ENCODE peak calls at places on chromosomes 13 and 19, in seven cellular contexts. S is heart left ventricle; F is stomach; H is GM20000; K is A549; V is WTC11; Z is CD8-positive, alpha-beta T cell. M is an unnamed sample.

GRCh38 chr13:59906413-59907027 is 257.2 kb downstream of the DIAPH3 start:
- DNase-seq in S (no peak), F (no peak), H (peak), K (peak), V (no peak), Z (no peak), M (no peak)

GRCh38 chr19:2650515-2650914 is 52.0 kb downstream of the GNG7 start:
- DNase-seq in S (no peak), F (no peak), H (no peak), K (no peak), V (no peak), Z (no peak), M (no peak)

GRCh38 chr19:50861025-50861424 is 6.3 kb downstream of the KLK3 start:
- DNase-seq in S (no peak), F (no peak), H (no peak), K (no peak), V (no peak), Z (no peak), M (no peak)

GRCh38 chr13:103299079-103299478 is 232.9 kb upstream of the SLC10A2 start:
- DNase-seq in S (no peak), F (no peak), H (no peak), K (no peak), V (peak), Z (no peak), M (no peak)

GRCh38 chr13:26449063-26449848 is 108.2 kb upstream of the WASF3 start:
- DNase-seq in S (no peak), F (no peak), H (no peak), K (no peak), V (no peak), Z (no peak), M (no peak)

GRCh38 chr19:36604656-36605100 is 435 bp upstream of the ZNF382 start:
- DNase-seq in S (peak), F (peak), H (peak), K (no peak), V (peak), Z (peak), M (peak)

GRCh38 chr19:5805465-5806132 is 732 bp downstream of the NRTN start:
- DNase-seq in S (peak), F (peak), H (peak), K (peak), V (peak), Z (peak), M (peak)

GRCh38 chr13:46759861-46760260 is 37.1 kb downstream of the ESD start:
- DNase-seq in S (no peak), F (no peak), H (no peak), K (peak), V (no peak), Z (no peak), M (no peak)

GRCh38 chr13:40653558-40654318 is 12.7 kb downstream of the FOXO1 start:
- DNase-seq in S (no peak), F (no peak), H (no peak), K (no peak), V (no peak), Z (no peak), M (no peak)

GRCh38 chr19:7883796-7884570 is 4.3 kb upstream of the LRRC8E start:
- DNase-seq in S (no peak), F (no peak), H (no peak), K (no peak), V (no peak), Z (no peak), M (no peak)

GRCh38 chr19:35211545-35212230 is 16.9 kb downstream of the FAM187B start:
- DNase-seq in S (peak), F (peak), H (no peak), K (no peak), V (no peak), Z (peak), M (no peak)

GRCh38 chr19:18906605-18907519 is 10.9 kb upstream of the CERS1 start:
- DNase-seq in S (no peak), F (no peak), H (no peak), K (no peak), V (no peak), Z (no peak), M (no peak)

DNA sequence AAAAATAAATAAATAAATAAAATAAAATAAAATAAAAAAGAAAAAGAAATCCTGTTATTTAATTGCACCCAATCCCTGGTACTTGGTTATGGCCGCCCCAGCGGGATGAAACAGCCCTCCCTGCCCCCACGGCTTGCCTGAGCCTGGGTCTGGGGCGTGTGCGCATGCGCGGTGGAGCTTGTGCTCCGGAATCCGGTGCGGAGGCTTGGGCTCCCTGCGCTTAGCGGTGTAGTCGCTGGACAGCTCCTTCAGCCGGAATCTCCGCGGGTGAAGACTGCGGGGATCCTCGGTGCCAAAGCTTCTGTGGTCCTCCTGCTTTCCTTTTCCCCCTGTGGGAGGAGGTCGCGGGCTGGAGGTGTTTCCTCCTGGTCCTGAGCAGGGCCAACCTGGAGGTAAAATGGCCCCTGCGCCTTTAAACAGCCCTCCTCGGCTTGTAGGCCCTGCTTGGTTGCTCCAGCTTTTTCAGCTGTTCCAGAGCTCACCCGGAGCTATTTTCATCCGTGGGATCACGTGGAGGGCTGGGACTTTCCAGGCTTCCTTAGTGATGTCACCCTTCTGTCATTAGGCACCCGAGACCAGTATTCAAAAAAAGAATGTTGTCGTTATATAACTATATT is at the start of gene PLA2G4C:
- DNase-seq in S (peak), F (peak), H (peak), K (peak), V (peak), Z (peak), M (peak)
- TF ChIP-seq CTCF in S (no peak), F (no peak), H (no peak), K (no peak), V (no peak), Z (no peak), M (no peak)

GRCh38 chr13:52711277-52711676 is 28.3 kb downstream of the CNMD start:
- DNase-seq in S (no peak), F (no peak), H (no peak), K (no peak), V (peak), Z (no peak), M (no peak)
- TF ChIP-seq CTCF in S (no peak), F (no peak), H (no peak), K (no peak), V (no peak), Z (no peak), M (no peak)

DNA sequence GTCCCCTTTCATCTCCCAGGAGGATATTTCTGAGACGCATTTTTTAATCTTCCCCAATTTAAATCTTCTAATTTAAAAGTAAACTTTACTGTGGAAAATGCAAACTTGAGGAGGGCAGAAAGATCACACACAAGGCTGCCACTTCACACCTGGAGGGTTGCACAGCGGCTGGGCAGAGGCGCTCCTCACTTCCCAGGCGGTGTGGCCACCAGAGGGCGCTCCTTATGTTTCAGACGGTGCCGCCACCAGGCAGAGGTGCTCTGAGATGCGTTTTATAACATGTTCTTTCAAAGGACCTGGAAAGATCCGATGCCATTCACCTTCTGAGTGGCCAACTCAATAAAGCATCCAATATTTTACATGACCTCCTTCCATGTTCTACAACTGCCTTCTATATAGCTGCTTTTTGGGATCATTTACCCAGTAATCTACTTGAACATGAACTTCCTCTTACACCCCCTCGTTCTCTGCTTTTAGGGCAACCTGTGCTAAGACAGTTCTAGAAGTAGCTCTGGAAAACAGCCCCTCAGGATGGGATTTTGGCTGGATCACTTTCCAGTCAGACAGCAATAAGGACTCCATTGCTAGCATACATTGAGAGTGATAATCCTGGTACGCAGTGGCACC is 14.8 kb upstream of the MTUS2 start:
- DNase-seq in S (no peak), F (no peak), H (no peak), K (peak), V (peak), Z (no peak), M (no peak)
- TF ChIP-seq CTCF in S (peak), F (no peak), H (peak), K (peak), V (peak), Z (no peak), M (peak)

GRCh38 chr13:99484405-99484981 is 16.8 kb upstream of the TM9SF2 start:
- DNase-seq in S (no peak), F (no peak), H (no peak), K (no peak), V (no peak), Z (no peak), M (no peak)
- TF ChIP-seq CTCF in S (no peak), F (no peak), H (no peak), K (no peak), V (no peak), Z (no peak), M (no peak)

GRCh38 chr13:42277618-42278276 is 5.8 kb downstream of the AKAP11 start:
- DNase-seq in S (no peak), F (no peak), H (no peak), K (no peak), V (no peak), Z (no peak), M (no peak)
- TF ChIP-seq CTCF in S (no peak), F (no peak), H (no peak), K (no peak), V (no peak), Z (no peak), M (no peak)

M was measured in D721Med.